ENCODE peak calls at places on chromosomes 2 and 18, in five cellular contexts. J is spleen, P is IMR-90, I is esophagus squamous epithelium, M is prostate gland. G is an unnamed sample.

GRCh38 chr2:6730821-6731220 is 134.9 kb downstream of the CMPK2 start:
- DNase-seq in J (no peak), M (no peak), I (no peak), P (no peak), G (no peak)

GRCh38 chr18:78601349-78601748 is 378.3 kb upstream of the SALL3 start:
- DNase-seq in P (no peak), I (no peak), J (no peak), M (no peak), G (no peak)

GRCh38 chr2:238092486-238093035 is 7.6 kb upstream of the ESPNL start:
- DNase-seq in M (no peak), I (no peak), P (no peak), J (no peak), G (no peak)

GRCh38 chr2:134452042-134452733 is 198.3 kb downstream of the MGAT5 start:
- DNase-seq in J (peak), I (no peak), M (no peak), P (no peak), G (no peak)

GRCh38 chr2:102826904-102827303 is 65.1 kb downstream of the TMEM182 start:
- DNase-seq in J (no peak), M (peak), P (peak), I (no peak), G (peak)

GRCh38 chr2:160609346-160609745 is 115.7 kb upstream of the RBMS1 start:
- DNase-seq in P (no peak), J (no peak), M (no peak), I (no peak), G (no peak)

GRCh38 chr2:228614741-228615140 is 433.3 kb upstream of the SPHKAP start:
- DNase-seq in J (no peak), P (no peak), M (no peak), I (no peak), G (no peak)

GRCh38 chr18:7272268-7273049 is 41.6 kb downstream of the LRRC30 start:
- DNase-seq in J (no peak), M (peak), P (peak), I (no peak), G (peak)

GRCh38 chr2:173191601-173192000 is 116.0 kb downstream of the MAP3K20 start:
- DNase-seq in I (no peak), M (no peak), P (peak), J (no peak), G (no peak)

GRCh38 chr18:23629444-23629946 is 33.2 kb downstream of the ANKRD29 start:
- DNase-seq in M (no peak), I (no peak), P (no peak), J (no peak), G (no peak)

GRCh38 chr2:159684796-159685195 is 27.5 kb upstream of the MARCHF7 start:
- DNase-seq in J (no peak), P (peak), M (no peak), I (no peak), G (no peak)

GRCh38 chr18:56984731-56985130 is 162.2 kb upstream of the BOD1L2 start:
- DNase-seq in P (no peak), J (no peak), I (no peak), M (no peak), G (peak)

GRCh38 chr2:65031341-65032015 is 24.7 kb upstream of the CEP68 start:
- DNase-seq in I (no peak), M (peak), P (no peak), J (peak), G (peak)

GRCh38 chr2:197215988-197216979 is 94.3 kb downstream of the ANKRD44 start:
- DNase-seq in I (no peak), M (no peak), J (no peak), P (peak), G (no peak)

GRCh38 chr18:62437520-62438329 is 85.1 kb upstream of the ZCCHC2 start:
- DNase-seq in M (peak), J (no peak), P (no peak), I (no peak), G (peak)

GRCh38 chr18:59623456-59624383 is 73.5 kb downstream of the CCBE1 start:
- DNase-seq in P (peak), I (no peak), J (no peak), M (no peak), G (no peak)

GRCh38 chr2:85911836-85912692 is 23.3 kb upstream of the ST3GAL5 start:
- DNase-seq in J (no peak), I (no peak), P (peak), M (no peak), G (no peak)

GRCh38 chr2:216694201-216694825 is 1.0 kb downstream of the IGFBP5 start:
- DNase-seq in M (peak), J (no peak), I (no peak), P (no peak), G (peak)

GRCh38 chr2:13056259-13056843 is 339.6 kb downstream of the TRIB2 start:
- DNase-seq in J (no peak), P (peak), M (no peak), I (no peak), G (no peak)

GRCh38 chr2:27959496-27959895 is 69.0 kb downstream of the BABAM2 start:
- DNase-seq in P (peak), M (no peak), J (no peak), I (no peak), G (peak)

GRCh38 chr18:62486290-62486964 is 36.4 kb upstream of the ZCCHC2 start:
- DNase-seq in I (no peak), M (no peak), P (peak), J (no peak), G (peak)

GRCh38 chr2:107025869-107026380 is 140.0 kb upstream of the ST6GAL2 start:
- DNase-seq in I (no peak), P (peak), J (no peak), M (no peak), G (no peak)

GRCh38 chr2:150548527-150548926 is 61.1 kb upstream of the RND3 start:
- DNase-seq in J (no peak), P (peak), I (no peak), M (no peak), G (no peak)

GRCh38 chr2:178513876-178514275 is 33.6 kb downstream of the PLEKHA3 start:
- DNase-seq in J (no peak), P (peak), I (no peak), M (no peak), G (no peak)

GRCh38 chr2:35343135-35343534 is 1012.4 kb upstream of the CRIM1 start:
- DNase-seq in I (no peak), J (no peak), M (no peak), P (no peak), G (no peak)

GRCh38 chr2:111946294-111947114 is 48.1 kb downstream of the MERTK start:
- DNase-seq in J (no peak), I (no peak), P (peak), M (peak), G (peak)

GRCh38 chr2:120367649-120368048 is 21.7 kb downstream of the INHBB start:
- DNase-seq in P (peak), J (no peak), M (no peak), I (no peak), G (no peak)

GRCh38 chr2:207617011-207617671 is 8.1 kb downstream of the METTL21A start:
- DNase-seq in M (no peak), I (no peak), P (peak), J (no peak), G (no peak)

GRCh38 chr18:23743733-23744333 is 54.6 kb downstream of the LAMA3 start:
- DNase-seq in I (no peak), M (no peak), P (no peak), J (no peak), G (no peak)

GRCh38 chr2:122949523-122949922 is 1075.6 kb upstream of the CNTNAP5 start:
- DNase-seq in M (no peak), I (no peak), J (no peak), P (no peak), G (no peak)

GRCh38 chr18:75218064-75218463 is 7.5 kb downstream of the TSHZ1 start:
- DNase-seq in P (no peak), M (no peak), I (no peak), J (no peak), G (no peak)

GRCh38 chr2:152175368-152176112 is at the start of gene STAM2:
- DNase-seq in M (peak), J (peak), I (peak), P (peak), G (peak)

GRCh38 chr2:35462226-35462983 is 893.2 kb upstream of the CRIM1 start:
- DNase-seq in I (no peak), P (no peak), J (no peak), M (no peak), G (no peak)

GRCh38 chr2:79065176-79065575 is 22.6 kb downstream of the REG1B start:
- DNase-seq in I (no peak), M (no peak), P (no peak), J (no peak), G (no peak)

GRCh38 chr18:30908381-30908780 is 134.2 kb downstream of the DSC3 start:
- DNase-seq in J (no peak), M (no peak), I (no peak), P (no peak), G (no peak)

GRCh38 chr2:98472961-98473746 is 28.5 kb downstream of the INPP4A start:
- DNase-seq in J (peak), I (no peak), M (no peak), P (no peak), G (no peak)

GRCh38 chr2:33660416-33661118 is 61.5 kb upstream of the FAM98A start:
- DNase-seq in M (no peak), I (no peak), P (no peak), J (no peak), G (no peak)

GRCh38 chr2:160838100-160838499 is 322.1 kb upstream of the TANK start:
- DNase-seq in I (no peak), M (no peak), P (no peak), J (no peak), G (no peak)

GRCh38 chr2:150485114-150485870 is 2.2 kb downstream of the RND3 start:
- DNase-seq in M (peak), P (peak), J (peak), I (no peak), G (peak)

GRCh38 chr2:194104687-194105086 is 1552.3 kb upstream of the SLC39A10 start:
- DNase-seq in I (no peak), P (no peak), M (no peak), J (no peak), G (no peak)

GRCh38 chr2:194103941-194104655 is 1552.9 kb upstream of the SLC39A10 start:
- DNase-seq in I (no peak), P (no peak), J (no peak), M (no peak), G (no peak)

GRCh38 chr2:194096402-194096801 is 1560.6 kb upstream of the SLC39A10 start:
- DNase-seq in P (no peak), M (no peak), J (no peak), I (no peak), G (no peak)

GRCh38 chr2:194095359-194095758 is 1561.7 kb upstream of the SLC39A10 start:
- DNase-seq in I (no peak), M (no peak), P (no peak), J (no peak), G (no peak)

DNA sequence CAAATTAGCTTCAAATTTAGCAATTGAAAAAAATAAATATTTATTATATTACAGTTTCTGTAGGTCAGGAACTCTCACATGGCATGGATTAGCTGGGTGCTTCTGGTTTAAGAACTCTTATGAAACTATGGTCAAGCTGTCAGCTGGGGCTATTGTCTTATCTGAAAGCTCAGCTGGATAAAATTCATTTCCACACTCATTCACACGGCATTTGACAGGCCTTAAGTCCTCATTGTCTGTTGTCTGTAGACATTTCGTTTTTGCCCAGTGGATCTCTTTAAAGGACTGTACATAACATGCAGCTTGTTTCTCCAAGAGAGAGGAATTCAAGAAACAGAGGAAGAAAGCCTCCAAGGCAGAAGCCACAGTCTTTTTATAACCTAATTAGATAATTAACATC is 1556.8 kb upstream of the SLC39A10 start:
- DNase-seq in J (no peak), I (no peak), M (no peak), P (no peak), G (no peak)
- H3K4me3 ChIP-seq in J (no peak), I (no peak), M (no peak), P (no peak), G (no peak)

GRCh38 chr2:17752281-17752680 is 1.3 kb downstream of the SMC6 start:
- DNase-seq in J (no peak), I (no peak), P (no peak), M (no peak), G (no peak)

GRCh38 chr2:17753803-17754663 is at the start of the genes GEN1 and SMC6:
- DNase-seq in J (peak), P (peak), M (peak), I (peak), G (peak)

GRCh38 chr2:17749753-17750438 is 3.7 kb downstream of the SMC6 start:
- DNase-seq in I (no peak), J (no peak), M (no peak), P (no peak), G (no peak)

GRCh38 chr2:17754773-17755425 is 961 bp downstream of the GEN1 start:
- DNase-seq in M (no peak), J (no peak), P (no peak), I (no peak), G (no peak)

DNA sequence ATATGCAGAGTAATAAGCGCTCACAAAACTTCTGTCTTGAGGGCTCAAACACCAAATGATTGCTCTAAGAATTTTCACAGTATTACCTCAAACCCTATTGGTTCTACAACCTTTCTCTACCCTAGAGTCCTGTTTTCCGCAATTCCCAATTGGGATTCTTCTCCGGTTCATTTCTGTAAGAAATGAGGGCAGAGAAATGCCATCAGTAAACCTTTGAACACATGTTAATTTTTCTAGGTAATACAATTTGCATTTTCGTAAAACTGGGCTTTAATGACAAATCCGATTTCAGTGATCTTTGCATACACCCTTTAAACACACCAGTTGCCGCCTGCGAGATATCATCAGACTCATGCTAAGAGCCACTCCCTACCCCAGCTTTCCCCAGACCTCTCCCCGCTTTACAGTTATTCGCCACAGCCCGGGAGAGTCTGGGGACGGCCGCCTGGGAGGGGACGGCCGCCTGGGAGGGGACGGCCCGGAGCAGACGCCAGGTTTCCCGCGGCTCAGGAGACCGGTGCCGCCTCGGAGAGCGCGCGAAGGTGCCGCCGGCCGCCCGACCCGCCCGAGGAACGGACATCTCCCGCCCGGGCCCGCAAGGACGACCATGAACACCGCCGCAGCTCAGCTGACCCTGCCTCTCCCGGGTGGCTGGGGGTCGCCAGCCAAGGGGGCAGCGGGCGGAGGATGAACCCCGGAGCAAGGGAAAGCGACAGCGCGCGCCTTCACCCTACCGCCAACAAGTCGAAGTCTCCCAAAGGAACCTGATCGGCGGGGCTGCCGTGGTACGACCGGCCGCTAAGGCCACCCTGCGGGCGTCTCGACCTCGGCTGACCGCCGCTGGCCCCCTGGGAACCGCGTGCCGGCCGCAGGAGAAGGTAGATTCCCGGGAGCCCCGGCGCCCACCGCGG is 463 bp downstream of the SMC6 start:
- DNase-seq in M (peak), P (peak), J (no peak), I (no peak), G (peak)
- TF ChIP-seq POLR2A in M (peak), P (no peak), J (peak), I (no peak), G (no peak)

DNA sequence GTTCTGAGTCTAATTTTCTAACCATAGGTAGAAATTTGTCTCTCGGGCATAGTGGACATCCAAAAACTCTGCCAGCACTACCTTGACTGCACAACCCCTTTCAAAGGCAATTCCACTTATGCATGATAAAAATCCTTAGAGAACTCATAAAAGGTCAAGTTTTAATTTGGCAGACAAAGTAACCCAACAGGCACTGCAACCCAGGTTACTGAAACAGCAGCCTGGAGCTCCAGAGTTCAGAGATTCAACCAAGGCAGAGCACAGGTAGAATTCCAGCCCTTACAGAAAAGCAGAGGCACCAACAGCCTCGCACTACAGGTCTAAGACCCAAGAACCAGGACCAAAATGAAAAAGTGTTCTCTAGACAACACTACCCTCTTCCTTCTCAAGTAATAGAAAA is 1.8 kb downstream of the DTNB start:
- DNase-seq in P (no peak), M (peak), I (no peak), J (no peak), G (no peak)
- H3K4me3 ChIP-seq in P (no peak), M (peak), I (peak), J (no peak), G (no peak)

GRCh38 chr2:188292446-188293239 is 969 bp downstream of the GULP1 start:
- DNase-seq in I (no peak), M (peak), J (peak), P (peak), G (peak)
- TF ChIP-seq POLR2A in I (no peak), M (peak), J (no peak), P (no peak), G (peak)

GRCh38 chr2:239305222-239305575 is 95.6 kb downstream of the HDAC4 start:
- DNase-seq in J (peak), M (peak), I (no peak), P (no peak), G (no peak)
- H3K4me3 ChIP-seq in J (no peak), M (no peak), I (no peak), P (no peak), G (no peak)

GRCh38 chr2:167862296-167862695 is 385.1 kb downstream of the STK39 start:
- DNase-seq in I (no peak), P (no peak), J (no peak), M (no peak), G (no peak)
- TF ChIP-seq POLR2A in I (no peak), P (no peak), J (no peak), M (no peak), G (no peak)

DNA sequence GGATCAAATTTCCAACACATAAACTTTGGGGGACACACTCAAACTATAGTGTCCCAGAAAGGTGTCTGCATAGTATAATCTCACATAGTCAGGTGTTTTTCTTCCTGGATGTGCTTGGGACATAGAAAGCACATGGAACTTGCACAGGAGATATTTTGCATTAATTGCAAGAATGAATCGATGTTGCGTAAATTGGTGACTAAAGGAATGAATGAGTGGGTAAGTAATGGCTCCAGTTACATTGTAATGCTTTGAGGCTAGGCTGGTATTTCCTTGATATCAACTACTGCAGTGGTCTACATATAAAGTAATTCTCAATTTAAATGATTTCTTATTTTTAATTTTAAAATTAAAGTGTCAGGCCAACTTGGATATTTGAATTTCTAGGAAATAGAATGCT is 53.4 kb downstream of the SH3RF3 start:
- DNase-seq in J (no peak), I (no peak), P (peak), M (no peak), G (no peak)
- H3K4me3 ChIP-seq in J (no peak), I (no peak), P (no peak), M (no peak), G (no peak)

GRCh38 chr2:62296034-62296832 is 100.3 kb downstream of the B3GNT2 start:
- DNase-seq in M (no peak), J (no peak), I (no peak), P (no peak), G (no peak)
- TF ChIP-seq POLR2A in M (no peak), J (no peak), I (no peak), P (no peak), G (no peak)

G was measured in body of pancreas.